ENCODE peak calls at places on chromosomes 11 and 22, in six cellular contexts. Y, I, S, A, F and P are unnamed samples. For H3K4me1, the result is how much of the 10 kb centered on the place peaks cover.

GRCh38 chr22:49979587-49980264 is 19.2 kb downstream of the PIM3 start:
- DNase-seq in Y (no peak), I (no peak), S (no peak), A (no peak), F (peak), P (no peak)

GRCh38 chr22:30521368-30522156 is 16.1 kb upstream of the SEC14L4 start:
- DNase-seq in Y (no peak), I (no peak), S (no peak), A (no peak), F (no peak), P (no peak)

GRCh38 chr11:8671242-8671641 is 11.2 kb downstream of the TRIM66 start:
- DNase-seq in Y (no peak), I (peak), S (no peak), A (peak), F (peak), P (peak)

GRCh38 chr11:12090061-12090572 is 20.3 kb upstream of the MICAL2 start:
- DNase-seq in Y (no peak), I (no peak), S (peak), A (no peak), F (no peak), P (peak)

GRCh38 chr11:71371674-71372069 is 76.5 kb downstream of the DHCR7 start:
- DNase-seq in Y (no peak), I (no peak), S (no peak), A (no peak), F (no peak), P (no peak)

GRCh38 chr11:3632070-3632660 is 9.6 kb downstream of the ART5 start:
- DNase-seq in Y (no peak), I (no peak), S (no peak), A (no peak), F (no peak), P (no peak)

GRCh38 chr11:2203440-2204259 is 32.0 kb upstream of the TH start:
- DNase-seq in Y (no peak), I (no peak), S (no peak), A (no peak), F (peak), P (no peak)

GRCh38 chr11:112537846-112538330 is 277.2 kb upstream of the PLET1 start:
- DNase-seq in Y (no peak), I (no peak), S (peak), A (no peak), F (no peak), P (no peak)

GRCh38 chr11:69152748-69153446 is 2.8 kb upstream of the SMIM38 start:
- DNase-seq in Y (no peak), I (no peak), S (no peak), A (no peak), F (no peak), P (no peak)

GRCh38 chr11:104033134-104033533 is 3.3 kb upstream of the DDI1 start:
- DNase-seq in Y (no peak), I (peak), S (peak), A (no peak), F (no peak), P (no peak)

GRCh38 chr11:123616505-123617198 is 37.8 kb downstream of the SCN3B start:
- DNase-seq in Y (no peak), I (peak), S (no peak), A (no peak), F (peak), P (peak)

GRCh38 chr11:87137711-87138110 is 100.0 kb downstream of the TMEM135 start:
- DNase-seq in Y (no peak), I (no peak), S (no peak), A (no peak), F (no peak), P (no peak)

GRCh38 chr22:39735776-39736175 is 157.8 kb downstream of the ENTHD1 start:
- DNase-seq in Y (no peak), I (no peak), S (no peak), A (no peak), F (no peak), P (no peak)

GRCh38 chr22:28711820-28712777 is 29.5 kb downstream of the CHEK2 start:
- DNase-seq in Y (no peak), I (no peak), S (no peak), A (no peak), F (no peak), P (no peak)

GRCh38 chr11:67238894-67239794 is 27.1 kb upstream of the GRK2 start:
- DNase-seq in Y (no peak), I (no peak), S (no peak), A (no peak), F (no peak), P (no peak)

GRCh38 chr11:74018331-74019005 is 9.6 kb upstream of the UCP3 start:
- DNase-seq in Y (no peak), I (peak), S (peak), A (no peak), F (peak), P (peak)

GRCh38 chr22:40534379-40535188 is 101.9 kb downstream of the MRTFA start:
- DNase-seq in Y (no peak), I (no peak), S (no peak), A (no peak), F (no peak), P (no peak)

GRCh38 chr11:16000065-16000464 is 356.3 kb downstream of the SOX6 start:
- DNase-seq in Y (no peak), I (no peak), S (no peak), A (no peak), F (no peak), P (no peak)

GRCh38 chr22:29784451-29785361 is 17.5 kb downstream of the UQCR10 start:
- DNase-seq in Y (no peak), I (peak), S (no peak), A (no peak), F (no peak), P (peak)

GRCh38 chr11:34165786-34166557 is 60.5 kb downstream of the NAT10 start:
- DNase-seq in Y (no peak), I (no peak), S (peak), A (no peak), F (no peak), P (no peak)

GRCh38 chr11:120336641-120337132 is 474 bp downstream of the ARHGEF12 start:
- DNase-seq in Y (peak), I (no peak), S (no peak), A (no peak), F (peak), P (peak)

GRCh38 chr11:132648841-132649240 is 883.5 kb downstream of the OPCML start:
- DNase-seq in Y (no peak), I (no peak), S (no peak), A (no peak), F (no peak), P (no peak)

GRCh38 chr11:110509485-110509884 is 79.7 kb downstream of the FDX1 start:
- DNase-seq in Y (no peak), I (no peak), S (no peak), A (no peak), F (no peak), P (no peak)

DNA sequence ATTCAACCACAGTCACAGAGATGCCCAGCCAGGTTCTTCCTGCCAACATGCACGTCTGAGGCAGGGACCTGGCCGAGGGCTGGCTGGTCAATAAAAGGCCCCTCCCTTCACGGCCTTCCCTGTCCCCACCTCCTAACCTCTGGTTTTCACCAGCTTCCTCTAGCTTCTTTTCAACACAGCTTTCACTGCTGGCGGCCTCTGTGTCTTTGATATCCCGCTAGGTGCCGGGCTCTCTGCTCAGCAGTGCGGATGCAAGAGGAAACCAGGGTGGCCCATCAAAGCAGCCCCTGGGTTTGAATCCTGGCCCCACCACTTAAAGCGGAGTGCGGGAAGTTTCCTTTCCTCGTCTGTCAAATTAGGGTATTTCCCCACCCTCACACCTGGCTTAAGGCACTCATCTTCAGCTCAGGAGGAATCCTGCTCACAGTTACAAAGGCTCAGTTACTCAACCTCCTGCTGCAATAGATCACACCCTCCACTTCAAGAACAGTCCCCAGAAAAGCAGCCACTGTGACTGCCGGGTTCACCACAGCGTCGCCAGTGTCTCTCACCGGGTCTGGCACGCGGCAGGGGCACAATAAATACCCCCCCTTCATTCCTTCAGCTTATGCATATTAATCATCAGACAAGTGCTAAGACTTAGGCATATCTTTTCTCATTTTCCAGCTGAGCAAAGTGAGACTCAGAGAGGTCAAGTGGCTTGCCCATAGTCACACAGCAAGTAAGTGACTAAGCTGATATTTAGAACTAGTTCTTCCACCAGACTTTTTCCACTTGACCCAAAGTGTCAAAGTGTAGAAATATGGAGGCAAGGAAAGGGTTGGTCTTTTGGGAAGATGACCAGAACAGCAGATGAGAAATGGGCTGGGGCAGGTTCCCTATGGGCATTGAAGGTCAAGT is 45.7 kb downstream of the TXN2 start:
- DNase-seq in Y (peak), I (no peak), S (peak), A (no peak), F (peak), P (no peak)
- H3K4me1 ChIP-seq in Y (under half), I (under half), S (half or more), A (under half), F (under half), P (under half)

GRCh38 chr11:65549088-65549487 is 9.1 kb downstream of the LTBP3 start:
- DNase-seq in Y (no peak), I (no peak), S (no peak), A (no peak), F (no peak), P (no peak)

GRCh38 chr11:65553301-65554001 is 4.7 kb downstream of the LTBP3 start:
- DNase-seq in Y (peak), I (peak), S (peak), A (no peak), F (peak), P (no peak)

GRCh38 chr11:65554057-65554818 is 3.9 kb downstream of the LTBP3 start:
- DNase-seq in Y (no peak), I (peak), S (no peak), A (no peak), F (no peak), P (no peak)

GRCh38 chr11:65552413-65552951 is 5.7 kb downstream of the LTBP3 start:
- DNase-seq in Y (no peak), I (no peak), S (no peak), A (no peak), F (no peak), P (no peak)

DNA sequence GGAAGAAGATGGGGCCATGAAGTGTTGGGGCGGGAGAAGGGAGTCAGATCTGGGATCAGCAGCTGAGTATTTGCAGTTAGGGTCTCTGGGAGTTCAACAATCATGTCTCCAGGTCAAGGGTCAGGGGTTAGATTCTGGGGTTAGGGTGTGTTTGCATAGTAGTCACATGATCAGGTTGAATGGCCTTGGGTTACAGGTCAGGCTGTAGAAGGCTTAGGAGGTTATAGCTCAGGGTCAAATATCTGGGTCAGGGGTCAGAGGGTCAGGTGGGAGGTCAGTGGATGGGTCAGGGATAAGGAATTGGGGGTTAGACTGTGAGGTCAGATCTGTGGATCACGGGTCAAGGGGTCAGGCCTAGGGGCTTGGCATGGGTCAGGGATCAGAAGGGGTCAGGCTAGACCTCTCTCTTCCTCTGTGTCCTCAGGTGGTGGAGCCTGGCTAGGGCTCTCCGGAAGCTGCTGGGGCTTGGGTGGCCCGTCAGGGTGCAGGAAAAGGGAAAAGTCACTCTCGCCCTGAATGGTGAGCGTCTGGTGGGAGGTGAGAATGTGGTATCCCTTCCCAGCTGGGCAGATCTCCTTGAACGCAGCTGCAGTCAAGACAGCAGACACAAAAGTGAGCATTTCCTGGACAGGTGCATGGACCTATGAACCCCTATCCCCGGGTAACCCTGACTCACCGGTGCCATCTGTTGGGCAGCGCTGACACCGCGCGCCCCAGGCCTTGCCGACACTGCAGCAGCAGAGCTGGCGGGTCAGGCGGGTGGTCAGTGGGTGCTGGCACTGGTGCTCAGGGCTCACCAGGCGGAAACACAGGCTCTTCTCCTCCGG is 6.4 kb downstream of the LTBP3 start:
- DNase-seq in Y (peak), I (peak), S (peak), A (no peak), F (peak), P (peak)
- H3K4me1 ChIP-seq in Y (half or more), I (under half), S (under half), A (under half), F (under half), P (under half)

GRCh38 chr22:17903564-17904295 is 120.6 kb downstream of the MICAL3 start:
- DNase-seq in Y (no peak), I (peak), S (no peak), A (no peak), F (no peak), P (peak)

GRCh38 chr22:17906978-17907730 is 117.2 kb downstream of the MICAL3 start:
- DNase-seq in Y (no peak), I (peak), S (no peak), A (no peak), F (no peak), P (no peak)

GRCh38 chr22:17898375-17898774 is 124.1 kb upstream of the BID start:
- DNase-seq in Y (no peak), I (no peak), S (no peak), A (no peak), F (no peak), P (no peak)

GRCh38 chr22:17905445-17905844 is 118.9 kb downstream of the MICAL3 start:
- DNase-seq in Y (no peak), I (no peak), S (no peak), A (no peak), F (no peak), P (no peak)

GRCh38 chr22:17902960-17903359 is 121.4 kb downstream of the MICAL3 start:
- DNase-seq in Y (no peak), I (no peak), S (no peak), A (no peak), F (no peak), P (no peak)
- H3K4me1 ChIP-seq in Y (under half), I (under half), S (under half), A (under half), F (under half), P (under half)

GRCh38 chr11:46356911-46357482 is 9.7 kb downstream of the DGKZ start:
- DNase-seq in Y (no peak), I (no peak), S (no peak), A (no peak), F (no peak), P (no peak)
- H3K4me1 ChIP-seq in Y (half or more), I (under half), S (under half), A (under half), F (under half), P (half or more)

DNA sequence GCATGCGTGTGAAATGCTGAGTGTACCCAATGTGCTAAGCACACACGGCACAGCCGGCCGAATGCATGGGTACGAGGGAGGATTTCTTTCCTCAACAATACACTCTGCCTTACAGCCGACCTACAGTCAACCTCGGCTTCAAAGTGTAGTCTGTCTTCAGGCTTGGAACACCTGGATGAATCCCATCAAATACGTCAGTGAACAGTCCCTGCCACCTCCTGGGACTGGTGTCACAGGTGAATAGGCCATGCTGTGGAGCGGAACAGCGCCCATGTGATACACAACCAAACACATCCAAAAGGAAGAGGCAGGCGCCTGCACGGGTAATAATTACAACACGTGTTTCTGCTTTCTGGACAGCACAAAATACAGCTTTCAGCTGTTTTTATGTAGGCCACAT is 20.9 kb upstream of the BID start:
- DNase-seq in Y (no peak), I (no peak), S (no peak), A (no peak), F (no peak), P (no peak)
- H3K4me1 ChIP-seq in Y (under half), I (under half), S (under half), A (under half), F (under half), P (under half)

DNA sequence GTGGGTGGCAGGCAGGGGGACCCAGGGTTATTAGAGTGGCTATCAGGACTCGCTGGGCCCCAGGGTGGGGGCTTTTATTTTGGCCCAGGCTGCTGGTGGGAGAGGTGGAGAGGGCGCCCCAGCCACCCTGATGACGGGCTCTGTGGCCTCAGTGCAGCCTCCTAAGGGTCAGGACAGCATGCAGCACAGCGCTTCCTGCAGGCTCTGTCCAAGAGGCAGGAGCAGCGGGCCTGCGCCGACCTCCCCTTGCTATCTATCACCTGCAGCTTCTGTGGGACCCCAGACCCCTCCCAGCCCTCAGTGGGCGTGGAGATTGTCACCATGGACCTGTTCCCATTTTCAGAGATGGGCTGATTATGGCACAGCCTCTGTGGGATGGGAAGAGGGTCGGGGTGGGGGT is 54.3 kb upstream of the PPARA start:
- DNase-seq in Y (no peak), I (peak), S (no peak), A (no peak), F (no peak), P (no peak)
- H3K4me1 ChIP-seq in Y (under half), I (under half), S (under half), A (under half), F (under half), P (half or more)

GRCh38 chr11:63850946-63851345 is 12.0 kb downstream of the MARK2 start:
- DNase-seq in Y (no peak), I (no peak), S (no peak), A (no peak), F (no peak), P (no peak)
- H3K4me1 ChIP-seq in Y (half or more), I (under half), S (under half), A (under half), F (under half), P (under half)